ENCODE peak calls at places on chromosome 14, in seven cellular contexts. O is HEK293T; M is stimulated activated naive B cell treated with anti-CD40 and anti-IgM and Interleukin-4, amounts not matched to agents 10 μg/mL and 1 μg/mL and 100 μg/mL, for 72 hours; Z is stimulated activated CD4-positive, alpha-beta T cell treated with anti-CD3 and anti-CD28 coated beads, Interleukin-1b, Interleukin-23, amount 100 ng/mL, for 24 hours; C is GF-D8; Q is heart left ventricle; D is neural crest cell. J is an unnamed sample.

GRCh38 chr14:76958975-76959710 is 69.4 kb downstream of the IRF2BPL start:
- DNase-seq in Q (peak; percentile 85), Z (no peak), C (no peak), M (peak; percentile 68), D (no peak), O (no peak), J (no peak)

GRCh38 chr14:105118646-105119409 is 49.7 kb downstream of the JAG2 start:
- DNase-seq in Q (no peak), M (no peak), Z (no peak), D (no peak), O (no peak), C (no peak), J (peak; percentile 54)

GRCh38 chr14:55936691-55937090 is 181.5 kb upstream of the PELI2 start:
- DNase-seq in C (no peak), Q (no peak), Z (no peak), D (no peak), O (no peak), M (no peak), J (no peak)

GRCh38 chr14:52458721-52459085 is 93.6 kb downstream of the TXNDC16 start:
- DNase-seq in C (no peak), Q (no peak), D (no peak), Z (no peak), O (no peak), M (no peak), J (no peak)

GRCh38 chr14:90397401-90398314 is 829 bp downstream of the CALM1 start:
- DNase-seq in C (peak; percentile 17), O (peak; percentile 68), M (peak; percentile 34), D (peak; percentile 40), Z (peak; percentile 36), Q (peak; percentile 86), J (peak; percentile 64)

GRCh38 chr14:65092340-65092739 is 10.0 kb downstream of the MAX start:
- DNase-seq in C (no peak), Q (no peak), O (no peak), M (no peak), D (no peak), Z (no peak), J (no peak)

GRCh38 chr14:102150636-102151195 is 11.0 kb downstream of the WDR20 start:
- DNase-seq in D (no peak), M (no peak), C (no peak), Z (no peak), O (no peak), Q (no peak), J (no peak)

GRCh38 chr14:81668626-81669274 is 135.1 kb upstream of the SEL1L start:
- DNase-seq in Q (no peak), M (no peak), D (no peak), C (no peak), Z (no peak), O (no peak), J (no peak)

GRCh38 chr14:55446833-55447232 is 6.4 kb upstream of the TBPL2 start:
- DNase-seq in Q (no peak), M (no peak), D (no peak), Z (no peak), C (no peak), O (no peak), J (no peak)

GRCh38 chr14:73846944-73847343 is 4.7 kb upstream of the PTGR2 start:
- DNase-seq in O (no peak), M (no peak), D (no peak), C (no peak), Z (no peak), Q (no peak), J (no peak)